ENCODE peak calls at places on chromosome 3, in eight cellular contexts. Q, K, W, P, Y, Z, U and E are unnamed samples.

GRCh38 chr3:186930143-186930638 is at the start of gene ST6GAL1:
- DNase-seq in P (peak; percentile 53), U (peak; percentile 54), W (peak; percentile 37), Y (peak; percentile 82), Z (peak; percentile 88), K (peak; percentile 72), Q (no peak), E (no peak)

GRCh38 chr3:32835943-32836342 is 18.1 kb downstream of the TRIM71 start:
- DNase-seq in Q (no peak), Y (no peak), W (no peak), P (no peak), K (no peak), U (no peak), Z (no peak), E (no peak)

GRCh38 chr3:65597225-65597951 is 441.3 kb downstream of the MAGI1 start:
- DNase-seq in U (peak; percentile 13), K (no peak), Q (no peak), P (no peak), Z (peak; percentile 15), Y (no peak), W (no peak), E (no peak)

GRCh38 chr3:195421410-195421809 is 21.4 kb downstream of the ACAP2 start:
- DNase-seq in W (no peak), Y (no peak), Q (no peak), P (no peak), K (no peak), Z (no peak), U (no peak), E (no peak)

GRCh38 chr3:54223063-54223462 is 100.7 kb downstream of the CACNA2D3 start:
- DNase-seq in Z (no peak), P (no peak), K (no peak), Q (no peak), W (no peak), U (no peak), Y (no peak), E (no peak)

GRCh38 chr3:181210275-181210674 is 220.7 kb upstream of the DNAJC19 start:
- DNase-seq in P (no peak), Z (peak; percentile 53), Y (no peak), K (no peak), U (peak; percentile 23), W (no peak), Q (no peak), E (peak; percentile 9)

GRCh38 chr3:143831208-143831607 is 17.1 kb downstream of the SLC9A9 start:
- DNase-seq in U (peak; percentile 54), W (no peak), Q (no peak), P (no peak), K (no peak), Y (no peak), Z (no peak), E (no peak)

GRCh38 chr3:11655188-11655928 is 11.6 kb upstream of the VGLL4 start:
- DNase-seq in Z (peak; percentile 22), W (no peak), Q (no peak), K (peak; percentile 26), U (no peak), Y (no peak), P (no peak), E (no peak)

GRCh38 chr3:62110801-62111200 is 262.5 kb downstream of the FEZF2 start:
- DNase-seq in U (no peak), Q (no peak), Y (no peak), W (no peak), Z (no peak), K (no peak), P (no peak), E (no peak)

GRCh38 chr3:15287565-15288330 is 44.6 kb downstream of the SH3BP5 start:
- DNase-seq in U (no peak), Q (peak; percentile 85), Y (no peak), W (no peak), Z (peak; percentile 46), P (no peak), K (no peak), E (peak; percentile 94)

GRCh38 chr3:61875976-61876671 is 314.8 kb downstream of the PTPRG start:
- DNase-seq in K (no peak), Q (no peak), Z (no peak), W (no peak), Y (no peak), P (no peak), U (no peak), E (no peak)

GRCh38 chr3:192079098-192079497 is 618.1 kb downstream of the PYDC2 start:
- DNase-seq in Y (no peak), P (no peak), U (no peak), Z (no peak), Q (no peak), K (no peak), W (no peak), E (no peak)

GRCh38 chr3:121834079-121834730 is 655 bp downstream of the IQCB1 start:
- DNase-seq in Y (peak; percentile 30), W (no peak), P (no peak), Z (no peak), K (no peak), Q (no peak), U (peak; percentile 8), E (peak; percentile 2)